ENCODE peak calls at places on chromosomes 4 and X, in five cellular contexts. P is psoas muscle; O is activated naive CD8-positive, alpha-beta T cell treated with anti-CD3 and anti-CD28 coated beads, Interleukin-2, amount 50 U/mL, for 24 hours; C is coronary artery; R is retina. K is an unnamed sample.

GRCh38 chrX:36422368-36422767 is 502.8 kb downstream of the CFAP47 start:
- DNase-seq in R (no peak), O (no peak), P (no peak), C (no peak), K (no peak)

GRCh38 chr4:38902695-38903094 is 35.1 kb downstream of the FAM114A1 start:
- DNase-seq in C (no peak), R (no peak), P (no peak), O (no peak), K (no peak)

GRCh38 chrX:22110729-22111494 is 78.8 kb downstream of the PHEX start:
- DNase-seq in C (no peak), P (no peak), O (no peak), R (no peak), K (no peak)

GRCh38 chr4:153232768-153233167 is 28.5 kb downstream of the TRIM2 start:
- DNase-seq in C (no peak), R (no peak), P (no peak), O (no peak), K (no peak)

GRCh38 chr4:6116696-6117285 is 83.6 kb downstream of the JAKMIP1 start:
- DNase-seq in O (no peak), C (no peak), P (no peak), R (no peak), K (no peak)

GRCh38 chrX:73577368-73577767 is 14.4 kb downstream of the CHIC1 start:
- DNase-seq in O (no peak), R (peak), P (no peak), C (no peak), K (no peak)

GRCh38 chr4:25694466-25694865 is 38.8 kb downstream of the SLC34A2 start:
- DNase-seq in P (no peak), O (no peak), C (no peak), R (no peak), K (no peak)

GRCh38 chr4:154946113-154946512 is 165.0 kb downstream of the RBM46 start:
- DNase-seq in O (no peak), C (no peak), R (no peak), P (no peak), K (no peak)

GRCh38 chrX:136967965-136968364 is 65.8 kb downstream of the GPR101 start:
- DNase-seq in C (no peak), R (no peak), P (no peak), O (no peak), K (no peak)

GRCh38 chrX:54921427-54922021 is 900 bp downstream of the TRO start:
- DNase-seq in R (peak), C (no peak), P (peak), O (peak), K (no peak)

GRCh38 chrX:2187352-2188115 is 313.2 kb downstream of the DHRSX start:
- DNase-seq in P (no peak), R (no peak), C (no peak), O (no peak), K (no peak)

GRCh38 chr4:173547889-173548288 is 17.9 kb upstream of the HAND2 start:
- DNase-seq in P (no peak), C (no peak), R (no peak), O (no peak), K (no peak)

GRCh38 chrX:136258951-136259350 is 7.8 kb upstream of the MAP7D3 start:
- DNase-seq in P (no peak), R (no peak), C (no peak), O (no peak), K (no peak)

GRCh38 chrX:63115196-63115595 is 235.9 kb downstream of the SPIN4 start:
- DNase-seq in P (no peak), C (no peak), R (no peak), O (no peak), K (no peak)

GRCh38 chrX:53251307-53251706 is 26.3 kb upstream of the KDM5C start:
- DNase-seq in O (no peak), R (no peak), C (no peak), P (no peak), K (no peak)

GRCh38 chr4:74021617-74022016 is 16.9 kb downstream of the CXCL3 start:
- DNase-seq in P (no peak), R (no peak), O (no peak), C (no peak), K (no peak)

GRCh38 chrX:153919281-153919680 is 6.8 kb downstream of the ARHGAP4 start:
- DNase-seq in P (no peak), R (no peak), O (no peak), C (no peak), K (peak)

GRCh38 chrX:97326456-97326855 is 442.7 kb downstream of the RPA4 start:
- DNase-seq in R (peak), O (no peak), P (no peak), C (no peak), K (no peak)

GRCh38 chrX:132737743-132738142 is 220.7 kb downstream of the HS6ST2 start:
- DNase-seq in P (no peak), O (peak), C (no peak), R (no peak), K (peak)

GRCh38 chrX:153662266-153662665 is 11.3 kb downstream of the PNCK start:
- DNase-seq in P (peak), C (peak), R (no peak), O (peak), K (peak)